ENCODE peak calls at places on chromosomes 7 and 10, in nine cellular contexts. One of them, this sample, is unnamed.

GRCh38 chr10:133173860-133174523 is 14.0 kb downstream of the KNDC1 start:
- DNase-seq in EL: no peak
- DNase-seq in activated CD4-positive, CD25-positive, alpha-beta regulatory T cell: no peak
- DNase-seq in H9: no peak
- DNase-seq in NCI-H2081: no peak
- DNase-seq in stimulated activated CD4-positive, alpha-beta T cell treated with anti-CD3 and anti-CD28 coated beads, Interleukin-4, amount 100 ng/mL, for 1 hour: no peak
- DNase-seq in Panc1: no peak
- DNase-seq in ELR: no peak
- DNase-seq in BE2C: no peak
- DNase-seq in this sample: no peak

GRCh38 chr7:151877911-151878835 is 1.3 kb upstream of the PRKAG2 start:
- DNase-seq in ELR: no peak
- DNase-seq in H9: no peak
- DNase-seq in Panc1: no peak
- DNase-seq in BE2C: no peak
- DNase-seq in stimulated activated CD4-positive, alpha-beta T cell treated with anti-CD3 and anti-CD28 coated beads, Interleukin-4, amount 100 ng/mL, for 1 hour: no peak
- DNase-seq in activated CD4-positive, CD25-positive, alpha-beta regulatory T cell: no peak
- DNase-seq in EL: no peak
- DNase-seq in NCI-H2081: no peak
- DNase-seq in this sample: no peak

GRCh38 chr7:48759431-48760080 is 164.8 kb upstream of the CDC14C start:
- DNase-seq in activated CD4-positive, CD25-positive, alpha-beta regulatory T cell: no peak
- DNase-seq in ELR: no peak
- DNase-seq in H9: no peak
- DNase-seq in BE2C: no peak
- DNase-seq in NCI-H2081: no peak
- DNase-seq in Panc1: no peak
- DNase-seq in stimulated activated CD4-positive, alpha-beta T cell treated with anti-CD3 and anti-CD28 coated beads, Interleukin-4, amount 100 ng/mL, for 1 hour: no peak
- DNase-seq in EL: no peak
- DNase-seq in this sample: no peak

GRCh38 chr7:92763636-92764423 is 72.5 kb downstream of the CDK6 start:
- DNase-seq in NCI-H2081: peak
- DNase-seq in activated CD4-positive, CD25-positive, alpha-beta regulatory T cell: no peak
- DNase-seq in ELR: peak
- DNase-seq in Panc1: no peak
- DNase-seq in BE2C: peak
- DNase-seq in H9: peak
- DNase-seq in EL: peak
- DNase-seq in stimulated activated CD4-positive, alpha-beta T cell treated with anti-CD3 and anti-CD28 coated beads, Interleukin-4, amount 100 ng/mL, for 1 hour: no peak
- DNase-seq in this sample: peak

GRCh38 chr7:12609556-12609955 is 39.0 kb downstream of the SCIN start:
- DNase-seq in NCI-H2081: no peak
- DNase-seq in ELR: no peak
- DNase-seq in activated CD4-positive, CD25-positive, alpha-beta regulatory T cell: no peak
- DNase-seq in H9: no peak
- DNase-seq in stimulated activated CD4-positive, alpha-beta T cell treated with anti-CD3 and anti-CD28 coated beads, Interleukin-4, amount 100 ng/mL, for 1 hour: no peak
- DNase-seq in Panc1: no peak
- DNase-seq in BE2C: no peak
- DNase-seq in EL: no peak
- DNase-seq in this sample: no peak

GRCh38 chr7:135258585-135258984 is 24.9 kb downstream of the STRA8 start:
- DNase-seq in activated CD4-positive, CD25-positive, alpha-beta regulatory T cell: no peak
- DNase-seq in ELR: no peak
- DNase-seq in EL: no peak
- DNase-seq in Panc1: no peak
- DNase-seq in NCI-H2081: no peak
- DNase-seq in H9: peak
- DNase-seq in BE2C: no peak
- DNase-seq in stimulated activated CD4-positive, alpha-beta T cell treated with anti-CD3 and anti-CD28 coated beads, Interleukin-4, amount 100 ng/mL, for 1 hour: no peak
- DNase-seq in this sample: no peak

GRCh38 chr10:47376522-47377220 is 7.4 kb downstream of the ZNF488 start:
- DNase-seq in activated CD4-positive, CD25-positive, alpha-beta regulatory T cell: no peak
- DNase-seq in NCI-H2081: no peak
- DNase-seq in stimulated activated CD4-positive, alpha-beta T cell treated with anti-CD3 and anti-CD28 coated beads, Interleukin-4, amount 100 ng/mL, for 1 hour: no peak
- DNase-seq in Panc1: no peak
- DNase-seq in H9: peak
- DNase-seq in BE2C: peak
- DNase-seq in ELR: no peak
- DNase-seq in EL: no peak
- DNase-seq in this sample: no peak

GRCh38 chr10:71531485-71532446 is 135.0 kb downstream of the CDH23 start:
- DNase-seq in Panc1: no peak
- DNase-seq in BE2C: no peak
- DNase-seq in NCI-H2081: no peak
- DNase-seq in activated CD4-positive, CD25-positive, alpha-beta regulatory T cell: no peak
- DNase-seq in EL: peak
- DNase-seq in H9: no peak
- DNase-seq in ELR: peak
- DNase-seq in stimulated activated CD4-positive, alpha-beta T cell treated with anti-CD3 and anti-CD28 coated beads, Interleukin-4, amount 100 ng/mL, for 1 hour: no peak
- DNase-seq in this sample: no peak

GRCh38 chr7:96823274-96823673 is 113.6 kb upstream of the SEM1 start:
- DNase-seq in H9: no peak
- DNase-seq in EL: peak
- DNase-seq in NCI-H2081: no peak
- DNase-seq in stimulated activated CD4-positive, alpha-beta T cell treated with anti-CD3 and anti-CD28 coated beads, Interleukin-4, amount 100 ng/mL, for 1 hour: no peak
- DNase-seq in ELR: peak
- DNase-seq in Panc1: no peak
- DNase-seq in BE2C: no peak
- DNase-seq in activated CD4-positive, CD25-positive, alpha-beta regulatory T cell: no peak
- DNase-seq in this sample: no peak

GRCh38 chr7:55587687-55588378 is 15.5 kb upstream of the VOPP1 start:
- DNase-seq in ELR: no peak
- DNase-seq in stimulated activated CD4-positive, alpha-beta T cell treated with anti-CD3 and anti-CD28 coated beads, Interleukin-4, amount 100 ng/mL, for 1 hour: no peak
- DNase-seq in activated CD4-positive, CD25-positive, alpha-beta regulatory T cell: no peak
- DNase-seq in BE2C: no peak
- DNase-seq in NCI-H2081: no peak
- DNase-seq in EL: no peak
- DNase-seq in H9: peak
- DNase-seq in Panc1: no peak
- DNase-seq in this sample: no peak

GRCh38 chr7:95690367-95690947 is 81.9 kb upstream of the DYNC1I1 start:
- DNase-seq in EL: peak
- DNase-seq in BE2C: peak
- DNase-seq in activated CD4-positive, CD25-positive, alpha-beta regulatory T cell: no peak
- DNase-seq in stimulated activated CD4-positive, alpha-beta T cell treated with anti-CD3 and anti-CD28 coated beads, Interleukin-4, amount 100 ng/mL, for 1 hour: no peak
- DNase-seq in H9: no peak
- DNase-seq in ELR: peak
- DNase-seq in Panc1: peak
- DNase-seq in NCI-H2081: peak
- DNase-seq in this sample: peak

GRCh38 chr7:66140924-66141323 is 26.3 kb downstream of the CRCP start:
- DNase-seq in ELR: peak
- DNase-seq in EL: peak
- DNase-seq in stimulated activated CD4-positive, alpha-beta T cell treated with anti-CD3 and anti-CD28 coated beads, Interleukin-4, amount 100 ng/mL, for 1 hour: no peak
- DNase-seq in NCI-H2081: no peak
- DNase-seq in H9: no peak
- DNase-seq in Panc1: no peak
- DNase-seq in BE2C: peak
- DNase-seq in activated CD4-positive, CD25-positive, alpha-beta regulatory T cell: no peak
- DNase-seq in this sample: peak

GRCh38 chr7:157432541-157432956 is 95.7 kb downstream of the DNAJB6 start:
- DNase-seq in NCI-H2081: peak
- DNase-seq in stimulated activated CD4-positive, alpha-beta T cell treated with anti-CD3 and anti-CD28 coated beads, Interleukin-4, amount 100 ng/mL, for 1 hour: no peak
- DNase-seq in activated CD4-positive, CD25-positive, alpha-beta regulatory T cell: no peak
- DNase-seq in H9: peak
- DNase-seq in ELR: peak
- DNase-seq in Panc1: peak
- DNase-seq in EL: peak
- DNase-seq in BE2C: peak
- DNase-seq in this sample: peak

GRCh38 chr10:14674376-14675050 is 100.2 kb downstream of the FAM107B start:
- DNase-seq in activated CD4-positive, CD25-positive, alpha-beta regulatory T cell: no peak
- DNase-seq in ELR: no peak
- DNase-seq in NCI-H2081: no peak
- DNase-seq in stimulated activated CD4-positive, alpha-beta T cell treated with anti-CD3 and anti-CD28 coated beads, Interleukin-4, amount 100 ng/mL, for 1 hour: no peak
- DNase-seq in H9: no peak
- DNase-seq in Panc1: no peak
- DNase-seq in EL: no peak
- DNase-seq in BE2C: no peak
- DNase-seq in this sample: peak

GRCh38 chr7:154907651-154908620 is 95.0 kb downstream of the PAXIP1 start:
- DNase-seq in NCI-H2081: no peak
- DNase-seq in BE2C: no peak
- DNase-seq in stimulated activated CD4-positive, alpha-beta T cell treated with anti-CD3 and anti-CD28 coated beads, Interleukin-4, amount 100 ng/mL, for 1 hour: no peak
- DNase-seq in Panc1: no peak
- DNase-seq in activated CD4-positive, CD25-positive, alpha-beta regulatory T cell: no peak
- DNase-seq in H9: no peak
- DNase-seq in EL: no peak
- DNase-seq in ELR: no peak
- DNase-seq in this sample: no peak

GRCh38 chr10:122466866-122467470 is 5.6 kb downstream of the HTRA1 start:
- DNase-seq in ELR: no peak
- DNase-seq in Panc1: no peak
- DNase-seq in NCI-H2081: no peak
- DNase-seq in activated CD4-positive, CD25-positive, alpha-beta regulatory T cell: no peak
- DNase-seq in BE2C: no peak
- DNase-seq in stimulated activated CD4-positive, alpha-beta T cell treated with anti-CD3 and anti-CD28 coated beads, Interleukin-4, amount 100 ng/mL, for 1 hour: no peak
- DNase-seq in H9: no peak
- DNase-seq in EL: no peak
- DNase-seq in this sample: no peak

GRCh38 chr7:6691609-6692106 is 15.1 kb downstream of the ZNF12 start:
- DNase-seq in activated CD4-positive, CD25-positive, alpha-beta regulatory T cell: no peak
- DNase-seq in NCI-H2081: no peak
- DNase-seq in BE2C: no peak
- DNase-seq in EL: no peak
- DNase-seq in H9: no peak
- DNase-seq in stimulated activated CD4-positive, alpha-beta T cell treated with anti-CD3 and anti-CD28 coated beads, Interleukin-4, amount 100 ng/mL, for 1 hour: no peak
- DNase-seq in ELR: peak
- DNase-seq in Panc1: no peak
- DNase-seq in this sample: no peak

GRCh38 chr10:4345842-4346241 is 480.2 kb upstream of the AKR1E2 start:
- DNase-seq in BE2C: no peak
- DNase-seq in activated CD4-positive, CD25-positive, alpha-beta regulatory T cell: no peak
- DNase-seq in H9: no peak
- DNase-seq in stimulated activated CD4-positive, alpha-beta T cell treated with anti-CD3 and anti-CD28 coated beads, Interleukin-4, amount 100 ng/mL, for 1 hour: no peak
- DNase-seq in Panc1: no peak
- DNase-seq in EL: no peak
- DNase-seq in ELR: no peak
- DNase-seq in NCI-H2081: no peak
- DNase-seq in this sample: no peak

GRCh38 chr7:17434191-17434590 is 135.7 kb downstream of the AHR start:
- DNase-seq in BE2C: no peak
- DNase-seq in Panc1: no peak
- DNase-seq in activated CD4-positive, CD25-positive, alpha-beta regulatory T cell: no peak
- DNase-seq in ELR: no peak
- DNase-seq in NCI-H2081: no peak
- DNase-seq in H9: no peak
- DNase-seq in stimulated activated CD4-positive, alpha-beta T cell treated with anti-CD3 and anti-CD28 coated beads, Interleukin-4, amount 100 ng/mL, for 1 hour: no peak
- DNase-seq in EL: no peak
- DNase-seq in this sample: no peak

This sample was measured in HT-29.